ENCODE peak calls at places on chromosomes 5 and 9, in nine cellular contexts. D is stomach; W is T-cell; E is fibroblast of mammary gland; U is hypothalamus; Q is epithelial cell of proximal tubule; Y is activated naive CD4-positive, alpha-beta T cell; I is HFF-Myc; M is G401. J is an unnamed sample.

GRCh38 chr9:137649553-137649952 is 30.7 kb downstream of the EHMT1 start:
- DNase-seq in D (no peak), W (no peak), E (no peak), U (no peak), Q (no peak), Y (no peak), I (no peak), M (no peak), J (no peak)

GRCh38 chr5:100772011-100772410 is 131.1 kb downstream of the ST8SIA4 start:
- DNase-seq in D (no peak), W (no peak), E (no peak), U (no peak), Q (no peak), Y (no peak), I (no peak), M (no peak), J (no peak)

GRCh38 chr5:17081142-17081541 is 136.3 kb upstream of the BASP1 start:
- DNase-seq in D (no peak), W (no peak), E (peak; percentile 34), U (no peak), Q (no peak), Y (no peak), I (no peak), M (no peak), J (no peak)

GRCh38 chr5:137462816-137463520 is 36.2 kb downstream of the SPOCK1 start:
- DNase-seq in D (no peak), W (no peak), E (peak; percentile 18), U (no peak), Q (no peak), Y (no peak), I (no peak), M (no peak), J (no peak)

GRCh38 chr5:6729400-6730310 is 16.4 kb downstream of the TENT4A start:
- DNase-seq in D (peak; percentile 51), W (peak; percentile 60), E (no peak), U (no peak), Q (no peak), Y (peak; percentile 10), I (no peak), M (no peak), J (no peak)

GRCh38 chr9:136140966-136141365 is 22.3 kb upstream of the TMEM250 start:
- DNase-seq in D (no peak), W (no peak), E (peak; percentile 10), U (no peak), Q (no peak), Y (no peak), I (no peak), M (no peak), J (no peak)

GRCh38 chr5:74098456-74098855 is 472.5 kb downstream of the ARHGEF28 start:
- DNase-seq in D (no peak), W (no peak), E (no peak), U (no peak), Q (no peak), Y (no peak), I (no peak), M (no peak), J (no peak)

GRCh38 chr5:133273661-133274596 is 222.1 kb downstream of the HSPA4 start:
- DNase-seq in D (no peak), W (no peak), E (peak; percentile 81), U (no peak), Q (no peak), Y (no peak), I (peak; percentile 47), M (no peak), J (no peak)

GRCh38 chr5:148912714-148913398 is 86.4 kb downstream of the ADRB2 start:
- DNase-seq in D (no peak), W (no peak), E (peak; percentile 97), U (no peak), Q (peak; percentile 92), Y (no peak), I (peak; percentile 73), M (peak; percentile 72), J (no peak)

GRCh38 chr5:125298258-125298657 is 551.8 kb upstream of the ZNF608 start:
- DNase-seq in D (no peak), W (no peak), E (peak; percentile 39), U (no peak), Q (no peak), Y (no peak), I (no peak), M (no peak), J (no peak)

GRCh38 chr9:25678147-25678666 is at the start of gene TUSC1:
- DNase-seq in D (peak; percentile 75), W (no peak), E (peak; percentile 83), U (peak; percentile 80), Q (no peak), Y (no peak), I (peak; percentile 20), M (peak; percentile 63), J (peak; percentile 21)

GRCh38 chr5:31086839-31087415 is 106.6 kb upstream of the CDH6 start:
- DNase-seq in D (no peak), W (no peak), E (no peak), U (no peak), Q (no peak), Y (no peak), I (no peak), M (no peak), J (no peak)

GRCh38 chr5:118557103-118557805 is 431.1 kb downstream of the DTWD2 start:
- DNase-seq in D (no peak), W (no peak), E (peak; percentile 65), U (no peak), Q (no peak), Y (no peak), I (no peak), M (no peak), J (no peak)

GRCh38 chr5:107578051-107578635 is 92.6 kb downstream of the EFNA5 start:
- DNase-seq in D (no peak), W (no peak), E (no peak), U (no peak), Q (no peak), Y (no peak), I (no peak), M (no peak), J (no peak)

GRCh38 chr9:92455217-92455616 is 27.1 kb downstream of the ASPN start:
- DNase-seq in D (no peak), W (no peak), E (no peak), U (no peak), Q (no peak), Y (no peak), I (no peak), M (no peak), J (no peak)

GRCh38 chr5:56574778-56575177 is 240.6 kb upstream of the MAP3K1 start:
- DNase-seq in D (no peak), W (no peak), E (no peak), U (no peak), Q (no peak), Y (no peak), I (peak; percentile 14), M (no peak), J (no peak)

GRCh38 chr5:1815881-1816292 is 14.7 kb downstream of the NDUFS6 start:
- DNase-seq in D (no peak), W (no peak), E (no peak), U (no peak), Q (no peak), Y (no peak), I (no peak), M (no peak), J (no peak)

GRCh38 chr9:128706671-128707381 is 4.5 kb downstream of the PKN3 start:
- DNase-seq in D (no peak), W (no peak), E (no peak), U (no peak), Q (no peak), Y (no peak), I (no peak), M (no peak), J (no peak)

GRCh38 chr5:66122379-66123034 is 21.6 kb upstream of the SREK1 start:
- DNase-seq in D (no peak), W (no peak), E (peak; percentile 57), U (no peak), Q (no peak), Y (no peak), I (no peak), M (no peak), J (no peak)

GRCh38 chr9:89154651-89155336 is 23.8 kb downstream of the SHC3 start:
- DNase-seq in D (no peak), W (no peak), E (peak; percentile 92), U (no peak), Q (no peak), Y (no peak), I (peak; percentile 70), M (no peak), J (no peak)

GRCh38 chr9:81266674-81267073 is 422.7 kb downstream of the TLE1 start:
- DNase-seq in D (no peak), W (no peak), E (peak; percentile 76), U (no peak), Q (peak; percentile 95), Y (no peak), I (no peak), M (no peak), J (no peak)

GRCh38 chr5:173413476-173413982 is 85.3 kb upstream of the STC2 start:
- DNase-seq in D (no peak), W (no peak), E (no peak), U (no peak), Q (no peak), Y (no peak), I (no peak), M (no peak), J (no peak)